ENCODE peak calls at places on chromosomes 12 and 14, in five cellular contexts. O is T-helper 17 cell; Q is hypothalamus; W is NCI-H345; G is stimulated activated CD8-positive, alpha-beta memory T cell treated with anti-CD3 and anti-CD28 coated beads, Interleukin-15, amount 100 ng/mL, for 24 hours. N is an unnamed sample.

GRCh38 chr14:101462726-101463565 is 98.3 kb upstream of the DIO3 start:
- DNase-seq in W (no peak), Q (no peak), O (no peak), G (no peak), N (no peak)

GRCh38 chr14:92341791-92342190 is 18.8 kb downstream of the SLC24A4 start:
- DNase-seq in Q (no peak), W (no peak), O (no peak), G (no peak), N (peak; percentile 2)

GRCh38 chr12:42744539-42745156 is 155.1 kb upstream of the PRICKLE1 start:
- DNase-seq in W (no peak), G (no peak), Q (no peak), O (no peak), N (no peak)

GRCh38 chr14:33915682-33916081 is 35.2 kb downstream of the EGLN3 start:
- DNase-seq in G (no peak), W (no peak), Q (no peak), O (no peak), N (no peak)

GRCh38 chr12:120783197-120783596 is 57.6 kb downstream of the ACADS start:
- DNase-seq in Q (no peak), G (no peak), W (no peak), O (no peak), N (no peak)

GRCh38 chr12:53623526-53623925 is 2.7 kb downstream of the ATF7 start:
- DNase-seq in G (no peak), O (no peak), W (no peak), Q (no peak), N (no peak)

GRCh38 chr14:50668852-50669194 is 717 bp upstream of the SAV1 start:
- DNase-seq in Q (no peak), O (no peak), W (no peak), G (no peak), N (no peak)

GRCh38 chr12:92408072-92408900 is 262.6 kb upstream of the BTG1 start:
- DNase-seq in W (peak; percentile 17), G (no peak), O (no peak), Q (no peak), N (no peak)

GRCh38 chr14:63893701-63894458 is 41.1 kb downstream of the SYNE2 start:
- DNase-seq in G (no peak), W (no peak), Q (no peak), O (no peak), N (no peak)

GRCh38 chr14:68561531-68562007 is 231.3 kb downstream of the ZFP36L1 start:
- DNase-seq in Q (no peak), G (no peak), O (no peak), W (no peak), N (no peak)